ENCODE peak calls at places on chromosomes 11 and 22, in seven cellular contexts. R is EL; W is activated B cell treated with CpG ODN at 0.5 μM for 24 hours; D is NCI-H1105; B is GM23248; U is choroid plexus epithelial cell; P is stimulated activated CD8-positive, alpha-beta memory T cell treated with anti-CD3 and anti-CD28 coated beads, Interleukin-2, amount 100 ng/mL, for 48 hours. V is an unnamed sample.

GRCh38 chr11:41394562-41395160 is 64.8 kb downstream of the LRRC4C start:
- DNase-seq in W (no peak), R (no peak), B (no peak), P (no peak), U (no peak), D (no peak), V (no peak)

GRCh38 chr11:122883682-122883981 is 1.1 kb downstream of the JHY start:
- DNase-seq in R (no peak), P (no peak), W (no peak), B (no peak), D (no peak), U (no peak), V (peak; percentile 65)

GRCh38 chr22:44357962-44358553 is 45.3 kb upstream of the SHISAL1 start:
- DNase-seq in R (no peak), B (no peak), U (no peak), D (no peak), W (no peak), P (no peak), V (peak; percentile 63)

GRCh38 chr11:112871909-112872511 is 89.2 kb upstream of the NCAM1 start:
- DNase-seq in U (no peak), B (no peak), D (no peak), W (no peak), R (no peak), P (no peak), V (no peak)

GRCh38 chr22:43038325-43038724 is 23.4 kb upstream of the PACSIN2 start:
- DNase-seq in U (no peak), W (no peak), D (no peak), R (no peak), B (no peak), P (no peak), V (no peak)

GRCh38 chr11:86041975-86042378 is 26.9 kb downstream of the PICALM start:
- DNase-seq in U (peak; percentile 96), W (no peak), D (peak; percentile 65), B (peak; percentile 89), R (peak; percentile 93), P (no peak), V (peak; percentile 97)

GRCh38 chr22:37330200-37331033 is 48.1 kb downstream of the CYTH4 start:
- DNase-seq in W (no peak), P (peak; percentile 42), R (peak; percentile 73), D (peak; percentile 78), B (peak; percentile 41), U (peak; percentile 93), V (peak; percentile 61)

GRCh38 chr11:95891423-95892177 is 32.3 kb downstream of the MTMR2 start:
- DNase-seq in U (peak; percentile 76), D (no peak), P (no peak), W (no peak), R (no peak), B (peak; percentile 37), V (no peak)

GRCh38 chr22:37971475-37972434 is 12.6 kb downstream of the SOX10 start:
- DNase-seq in R (no peak), W (no peak), P (no peak), U (no peak), D (no peak), B (no peak), V (no peak)

GRCh38 chr11:27012254-27012921 is 18.5 kb downstream of the FIBIN start:
- DNase-seq in U (peak; percentile 85), P (no peak), R (peak; percentile 55), W (no peak), D (no peak), B (peak; percentile 45), V (peak; percentile 78)

GRCh38 chr11:20881328-20882079 is 212.1 kb downstream of the NELL1 start:
- DNase-seq in D (no peak), P (no peak), U (no peak), B (no peak), R (no peak), W (no peak), V (no peak)

GRCh38 chr11:113859665-113860064 is 15.7 kb downstream of the USP28 start:
- DNase-seq in R (no peak), P (no peak), U (peak; percentile 14), W (no peak), D (no peak), B (no peak), V (no peak)

GRCh38 chr11:69209936-69210659 is 54.4 kb downstream of the SMIM38 start:
- DNase-seq in B (peak; percentile 40), P (peak; percentile 8), R (no peak), U (no peak), W (no peak), D (no peak), V (no peak)

GRCh38 chr11:28038775-28039174 is 69.2 kb downstream of the KIF18A start:
- DNase-seq in U (no peak), R (no peak), W (no peak), D (no peak), P (no peak), B (no peak), V (no peak)

GRCh38 chr11:65559951-65560537 is 1.9 kb upstream of the LTBP3 start:
- DNase-seq in U (peak; percentile 63), D (no peak), P (no peak), W (no peak), R (peak; percentile 71), B (peak; percentile 90), V (peak; percentile 72)

GRCh38 chr22:39290724-39291161 is 28.7 kb downstream of the RPL3 start:
- DNase-seq in P (no peak), D (no peak), B (peak; percentile 20), R (peak; percentile 58), W (no peak), U (peak; percentile 87), V (peak; percentile 61)

GRCh38 chr22:37811867-37812266 is 4.1 kb downstream of the GCAT start:
- DNase-seq in W (no peak), B (no peak), U (no peak), D (no peak), P (no peak), R (no peak), V (no peak)

GRCh38 chr11:1409108-1409851 is 19.5 kb downstream of the BRSK2 start:
- DNase-seq in B (no peak), U (no peak), R (no peak), D (no peak), W (no peak), P (no peak), V (no peak)

GRCh38 chr11:83779876-83780275 is 493.7 kb upstream of the CCDC90B start:
- DNase-seq in W (no peak), U (no peak), B (no peak), R (no peak), D (no peak), P (no peak), V (peak; percentile 3)

GRCh38 chr11:2912498-2912897 is 16.7 kb downstream of the PHLDA2 start:
- DNase-seq in B (peak; percentile 83), P (no peak), D (no peak), R (peak; percentile 91), W (no peak), U (peak; percentile 77), V (peak; percentile 56)

GRCh38 chr11:114317738-114318137 is 21.5 kb downstream of the NNMT start:
- DNase-seq in D (no peak), W (no peak), B (peak; percentile 70), P (no peak), U (peak; percentile 81), R (peak; percentile 36), V (peak; percentile 84)

GRCh38 chr11:12066799-12067508 is 43.4 kb upstream of the MICAL2 start:
- DNase-seq in U (peak; percentile 71), D (no peak), W (no peak), R (peak; percentile 72), P (no peak), B (peak; percentile 75), V (no peak)

GRCh38 chr11:1694846-1695547 is 2.0 kb upstream of the KRTAP5-6 start:
- DNase-seq in P (no peak), U (no peak), R (no peak), B (no peak), D (no peak), W (no peak), V (no peak)

GRCh38 chr22:43921361-43921760 is 2.2 kb upstream of the PNPLA3 start:
- DNase-seq in W (no peak), D (no peak), R (peak; percentile 92), P (no peak), U (peak; percentile 38), B (peak; percentile 87), V (peak; percentile 42)

GRCh38 chr11:95592455-95592854 is 197.1 kb downstream of the FAM76B start:
- DNase-seq in D (no peak), W (no peak), R (no peak), P (no peak), U (peak; percentile 48), B (no peak), V (peak; percentile 59)

GRCh38 chr11:10902756-10903155 is 44.9 kb upstream of the ZBED5 start:
- DNase-seq in W (no peak), D (no peak), U (no peak), P (no peak), B (no peak), R (no peak), V (no peak)

GRCh38 chr22:24331468-24332440 is 61.1 kb downstream of the SPECC1L start:
- DNase-seq in R (peak; percentile 55), U (peak; percentile 39), W (no peak), P (no peak), D (no peak), B (peak; percentile 34), V (no peak)

GRCh38 chr22:44192098-44192810 is 11.5 kb downstream of the PARVG start:
- DNase-seq in R (peak; percentile 21), U (peak; percentile 15), D (no peak), P (peak; percentile 48), B (peak; percentile 43), W (no peak), V (no peak)

GRCh38 chr11:15223318-15223717 is 108.6 kb downstream of the INSC start:
- DNase-seq in P (no peak), W (no peak), B (peak; percentile 53), U (no peak), R (peak; percentile 33), D (no peak), V (peak; percentile 45)

GRCh38 chr22:50445071-50445879 is 29.6 kb downstream of the SBF1 start:
- DNase-seq in W (no peak), D (no peak), B (no peak), R (no peak), U (no peak), P (no peak), V (no peak)

GRCh38 chr11:57491371-57492061 is 24.0 kb downstream of the SLC43A1 start:
- DNase-seq in P (peak; percentile 49), B (peak; percentile 47), D (no peak), U (peak; percentile 41), W (no peak), R (peak; percentile 44), V (no peak)